ENCODE peak calls at places on chromosomes 11 and 22, in four cellular contexts. One of them, this sample, is unnamed.

GRCh38 chr11:77596626-77597025 is 6.9 kb downstream of the AQP11 start:
- DNase-seq in H1: no peak
- DNase-seq in MM.1S: no peak
- DNase-seq in stomach: no peak
- DNase-seq in this sample: no peak

GRCh38 chr22:47277001-47277400 is 514.6 kb downstream of the TBC1D22A start:
- DNase-seq in stomach: no peak
- DNase-seq in MM.1S: no peak
- DNase-seq in H1: no peak
- DNase-seq in this sample: no peak

GRCh38 chr11:125180413-125181305 is 16.1 kb downstream of the PKNOX2 start:
- DNase-seq in H1: no peak
- DNase-seq in stomach: no peak
- DNase-seq in MM.1S: no peak
- DNase-seq in this sample: no peak

GRCh38 chr11:27444801-27445215 is 27.8 kb downstream of the LGR4 start:
- DNase-seq in H1: no peak
- DNase-seq in stomach: no peak
- DNase-seq in MM.1S: no peak
- DNase-seq in this sample: no peak

GRCh38 chr11:3086114-3086513 is 28.9 kb upstream of the CARS1 start:
- DNase-seq in MM.1S: no peak
- DNase-seq in H1: no peak
- DNase-seq in stomach: no peak
- DNase-seq in this sample: no peak

GRCh38 chr11:10413268-10413667 is 41.8 kb upstream of the AMPD3 start:
- DNase-seq in MM.1S: peak; percentile 86
- DNase-seq in stomach: no peak
- DNase-seq in H1: no peak
- DNase-seq in this sample: no peak

GRCh38 chr22:26134654-26135330 is 34.5 kb upstream of the SEZ6L start:
- DNase-seq in stomach: no peak
- DNase-seq in H1: peak; percentile 58
- DNase-seq in MM.1S: peak; percentile 23
- DNase-seq in this sample: no peak

GRCh38 chr11:69840371-69841169 is 21.4 kb upstream of the FGF3 start:
- DNase-seq in H1: peak; percentile 46
- DNase-seq in MM.1S: no peak
- DNase-seq in stomach: no peak
- DNase-seq in this sample: no peak

GRCh38 chr11:114147389-114148382 is 88.2 kb downstream of the ZBTB16 start:
- DNase-seq in H1: no peak
- DNase-seq in MM.1S: no peak
- DNase-seq in stomach: peak; percentile 57
- DNase-seq in this sample: no peak

GRCh38 chr11:32448232-32448631 is 12.9 kb upstream of the WT1 start:
- DNase-seq in stomach: peak; percentile 16
- DNase-seq in H1: no peak
- DNase-seq in MM.1S: no peak
- DNase-seq in this sample: no peak

GRCh38 chr11:114039551-114039950 is 20.0 kb upstream of the ZBTB16 start:
- DNase-seq in H1: no peak
- DNase-seq in MM.1S: no peak
- DNase-seq in stomach: no peak
- DNase-seq in this sample: no peak

GRCh38 chr11:96424693-96425092 is 34.9 kb downstream of the JRKL start:
- DNase-seq in H1: no peak
- DNase-seq in stomach: no peak
- DNase-seq in MM.1S: no peak
- DNase-seq in this sample: no peak

GRCh38 chr11:22304337-22304961 is 33.7 kb upstream of the SLC17A6 start:
- DNase-seq in MM.1S: peak; percentile 56
- DNase-seq in stomach: no peak
- DNase-seq in H1: no peak
- DNase-seq in this sample: no peak

GRCh38 chr11:95100191-95100648 is 10.6 kb downstream of the ENDOD1 start:
- DNase-seq in H1: no peak
- DNase-seq in MM.1S: no peak
- DNase-seq in stomach: no peak
- DNase-seq in this sample: no peak

GRCh38 chr11:128530119-128531091 is 57.0 kb downstream of the ETS1 start:
- DNase-seq in stomach: peak; percentile 41
- DNase-seq in MM.1S: no peak
- DNase-seq in H1: no peak
- DNase-seq in this sample: peak; percentile 51

GRCh38 chr22:23772315-23773246 is at the start of gene MMP11:
- DNase-seq in MM.1S: peak; percentile 60
- DNase-seq in stomach: peak; percentile 67
- DNase-seq in H1: peak; percentile 81
- DNase-seq in this sample: no peak

GRCh38 chr22:45190473-45190872 is 26.7 kb downstream of the NUP50 start:
- DNase-seq in stomach: no peak
- DNase-seq in H1: no peak
- DNase-seq in MM.1S: no peak
- DNase-seq in this sample: no peak

GRCh38 chr11:106389096-106389495 is 311.6 kb downstream of the AASDHPPT start:
- DNase-seq in MM.1S: no peak
- DNase-seq in H1: no peak
- DNase-seq in stomach: no peak
- DNase-seq in this sample: no peak

GRCh38 chr11:105673089-105673488 is 63.2 kb downstream of the GRIA4 start:
- DNase-seq in H1: peak; percentile 71
- DNase-seq in MM.1S: peak; percentile 66
- DNase-seq in stomach: no peak
- DNase-seq in this sample: no peak

GRCh38 chr11:69981119-69981770 is 96.9 kb upstream of the ANO1 start:
- DNase-seq in H1: no peak
- DNase-seq in MM.1S: peak; percentile 11
- DNase-seq in stomach: no peak
- DNase-seq in this sample: no peak

GRCh38 chr11:72393303-72393702 is 41.0 kb downstream of the CLPB start:
- DNase-seq in H1: no peak
- DNase-seq in stomach: no peak
- DNase-seq in MM.1S: no peak
- DNase-seq in this sample: no peak

GRCh38 chr22:23151827-23152226 is 6.5 kb downstream of the RAB36 start:
- DNase-seq in MM.1S: no peak
- DNase-seq in stomach: no peak
- DNase-seq in H1: no peak
- DNase-seq in this sample: no peak

GRCh38 chr11:73390601-73391565 is 14.7 kb downstream of the RELT start:
- DNase-seq in H1: no peak
- DNase-seq in stomach: no peak
- DNase-seq in MM.1S: no peak
- DNase-seq in this sample: no peak

GRCh38 chr11:33843018-33843417 is 48.9 kb downstream of the LMO2 start:
- DNase-seq in H1: no peak
- DNase-seq in MM.1S: no peak
- DNase-seq in stomach: no peak
- DNase-seq in this sample: no peak

GRCh38 chr11:285021-285893 is 3.7 kb upstream of the PGGHG start:
- DNase-seq in stomach: no peak
- DNase-seq in MM.1S: no peak
- DNase-seq in H1: peak; percentile 41
- DNase-seq in this sample: no peak

GRCh38 chr22:42179616-42180015 is 49.0 kb upstream of the CYP2D6 start:
- DNase-seq in stomach: no peak
- DNase-seq in MM.1S: no peak
- DNase-seq in H1: no peak
- DNase-seq in this sample: no peak

GRCh38 chr11:34512810-34513673 is 552 bp downstream of the ELF5 start:
- DNase-seq in MM.1S: peak; percentile 68
- DNase-seq in H1: peak; percentile 78
- DNase-seq in stomach: peak; percentile 73
- DNase-seq in this sample: no peak

GRCh38 chr22:33328789-33329296 is 270.7 kb upstream of the SYN3 start:
- DNase-seq in stomach: no peak
- DNase-seq in H1: no peak
- DNase-seq in MM.1S: no peak
- DNase-seq in this sample: no peak

GRCh38 chr11:69337211-69337721 is 43.3 kb downstream of the MYEOV start:
- DNase-seq in MM.1S: peak; percentile 77
- DNase-seq in H1: no peak
- DNase-seq in stomach: peak; percentile 63
- DNase-seq in this sample: no peak

GRCh38 chr22:50399751-50400331 is 56.7 kb downstream of the PPP6R2 start:
- DNase-seq in stomach: peak; percentile 42
- DNase-seq in H1: peak; percentile 72
- DNase-seq in MM.1S: no peak
- DNase-seq in this sample: no peak

GRCh38 chr22:43147821-43148220 is 3.5 kb upstream of the TSPO start:
- DNase-seq in stomach: no peak
- DNase-seq in H1: no peak
- DNase-seq in MM.1S: peak; percentile 75
- DNase-seq in this sample: no peak

GRCh38 chr22:46538816-46539163 is 1.4 kb upstream of the CELSR1 start:
- DNase-seq in stomach: no peak
- DNase-seq in H1: no peak
- DNase-seq in MM.1S: no peak
- DNase-seq in this sample: no peak

GRCh38 chr11:11558826-11559225 is 63.0 kb downstream of the GALNT18 start:
- DNase-seq in MM.1S: no peak
- DNase-seq in stomach: no peak
- DNase-seq in H1: no peak
- DNase-seq in this sample: no peak

GRCh38 chr11:36469063-36469462 is 41.0 kb downstream of the TRAF6 start:
- DNase-seq in MM.1S: no peak
- DNase-seq in H1: peak; percentile 94
- DNase-seq in stomach: no peak
- DNase-seq in this sample: no peak

GRCh38 chr11:28834877-28835276 is 726.7 kb downstream of the METTL15 start:
- DNase-seq in stomach: no peak
- DNase-seq in MM.1S: no peak
- DNase-seq in H1: no peak
- DNase-seq in this sample: no peak

GRCh38 chr22:19605508-19606331 is 81.5 kb upstream of the CLDN5 start:
- DNase-seq in stomach: no peak
- DNase-seq in MM.1S: no peak
- DNase-seq in H1: no peak
- DNase-seq in this sample: no peak

GRCh38 chr11:124763156-124763947 is 1.3 kb upstream of the ESAM start:
- DNase-seq in MM.1S: peak; percentile 79
- DNase-seq in stomach: peak; percentile 92
- DNase-seq in H1: peak; percentile 95
- DNase-seq in this sample: no peak

GRCh38 chr22:17012267-17012666 is 4.2 kb upstream of the GAB4 start:
- DNase-seq in MM.1S: no peak
- DNase-seq in stomach: no peak
- DNase-seq in H1: no peak
- DNase-seq in this sample: no peak

GRCh38 chr22:21000215-21000986 is 1.5 kb downstream of the THAP7 start:
- DNase-seq in H1: no peak
- DNase-seq in MM.1S: no peak
- DNase-seq in stomach: no peak
- DNase-seq in this sample: no peak
- H3K27ac ChIP-seq in H1: no peak overlapping the region
- H3K27ac ChIP-seq in MM.1S: no peak overlapping the region
- H3K27ac ChIP-seq in stomach: peak overlapping the region; percentile 99
- H3K27ac ChIP-seq in this sample: peak overlapping the region; percentile 97

DNA sequence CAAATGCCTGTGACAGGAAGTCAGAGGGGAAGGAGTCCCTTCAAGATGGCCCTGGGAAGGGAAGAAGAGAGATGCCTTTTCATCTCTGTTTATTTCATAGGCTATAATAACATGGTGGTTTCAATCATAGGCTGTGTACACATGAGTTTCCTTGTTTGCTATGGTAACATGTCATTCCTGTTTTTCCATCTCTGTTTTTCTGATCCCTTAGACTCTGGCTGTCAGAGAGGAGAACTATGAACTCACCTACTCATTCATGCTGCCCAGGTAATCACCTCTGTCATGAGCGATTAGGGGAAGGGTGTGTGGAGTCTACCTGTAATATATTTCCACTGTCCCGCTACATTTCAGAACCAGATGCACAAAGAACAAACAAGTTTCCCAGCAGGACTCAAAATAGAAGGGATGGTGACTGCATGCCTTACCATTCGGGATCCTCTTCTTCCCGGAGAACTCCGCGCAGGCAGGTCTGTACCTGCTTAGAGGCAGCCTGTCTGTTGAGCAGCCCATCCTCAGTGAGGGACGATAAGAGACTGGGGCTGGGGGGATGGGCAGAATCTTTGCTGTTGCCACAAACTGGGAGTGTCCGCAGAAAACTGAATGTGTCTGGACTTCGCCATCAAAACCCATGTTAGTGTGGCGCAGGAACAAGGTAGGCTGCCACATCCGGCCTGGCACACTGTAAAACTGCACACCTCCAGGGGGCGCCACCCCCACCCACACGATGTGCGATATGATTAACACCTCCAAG is 7.1 kb upstream of the PEX26 start:
- DNase-seq in H1: peak; percentile 53
- DNase-seq in MM.1S: no peak
- DNase-seq in stomach: no peak
- DNase-seq in this sample: no peak
- TF ChIP-seq CTCF in H1: peak; percentile 37
- TF ChIP-seq CTCF in MM.1S: peak; percentile 15
- TF ChIP-seq CTCF in stomach: no peak
- TF ChIP-seq CTCF in this sample: no peak

GRCh38 chr11:62468577-62468976 is 49.7 kb downstream of the SCGB1A1 start:
- DNase-seq in H1: no peak
- DNase-seq in MM.1S: no peak
- DNase-seq in stomach: no peak
- DNase-seq in this sample: no peak

GRCh38 chr11:62461740-62462522 is 43.1 kb downstream of the SCGB1A1 start:
- DNase-seq in MM.1S: peak; percentile 91
- DNase-seq in H1: no peak
- DNase-seq in stomach: no peak
- DNase-seq in this sample: no peak

GRCh38 chr11:62459080-62459479 is 40.2 kb downstream of the SCGB1A1 start:
- DNase-seq in H1: no peak
- DNase-seq in MM.1S: no peak
- DNase-seq in stomach: no peak
- DNase-seq in this sample: no peak

GRCh38 chr11:62466444-62466843 is 47.6 kb downstream of the SCGB1A1 start:
- DNase-seq in stomach: no peak
- DNase-seq in MM.1S: no peak
- DNase-seq in H1: no peak
- DNase-seq in this sample: no peak

GRCh38 chr11:62464655-62465054 is 45.8 kb downstream of the SCGB1A1 start:
- DNase-seq in H1: no peak
- DNase-seq in stomach: no peak
- DNase-seq in MM.1S: peak; percentile 37
- DNase-seq in this sample: no peak
- H3K4me1 ChIP-seq in H1: no peaks in the 10 kb centered on the region
- H3K4me1 ChIP-seq in stomach: no peaks in the 10 kb centered on the region
- H3K4me1 ChIP-seq in MM.1S: peaks cover 25% of the 10 kb centered on the region
- H3K4me1 ChIP-seq in this sample: peaks cover 8% of the 10 kb centered on the region

GRCh38 chr11:108486331-108486730 is 11.9 kb downstream of the POGLUT3 start:
- DNase-seq in H1: no peak
- DNase-seq in stomach: no peak
- DNase-seq in MM.1S: no peak
- DNase-seq in this sample: no peak
- H3K27ac ChIP-seq in H1: no peak overlapping the region
- H3K27ac ChIP-seq in stomach: no peak overlapping the region
- H3K27ac ChIP-seq in MM.1S: no peak overlapping the region
- H3K27ac ChIP-seq in this sample: no peak overlapping the region